ENCODE peak calls at places on chromosomes 7 and 10, in eight cellular contexts. Y, V, I, O, A, D, M and W are unnamed samples.

GRCh38 chr10:119281581-119282071 is 74.3 kb downstream of the GRK5 start:
- DNase-seq in D (no peak), A (peak; percentile 92), I (no peak), Y (no peak), O (no peak), V (no peak), M (no peak), W (peak; percentile 86)

GRCh38 chr7:29123611-29124190 is 22.6 kb downstream of the CPVL start:
- DNase-seq in V (no peak), I (no peak), Y (peak; percentile 12), A (no peak), M (no peak), D (no peak), O (no peak), W (no peak)

GRCh38 chr10:48924988-48925387 is 14.7 kb downstream of the LRRC18 start:
- DNase-seq in I (no peak), O (no peak), V (no peak), A (no peak), M (no peak), D (no peak), Y (no peak), W (no peak)

GRCh38 chr7:144011458-144012230 is 11.5 kb downstream of the OR6B1 start:
- DNase-seq in O (no peak), V (no peak), Y (no peak), A (no peak), M (no peak), I (no peak), D (peak; percentile 18), W (no peak)

GRCh38 chr10:79377557-79378382 is 30.5 kb downstream of the PPIF start:
- DNase-seq in I (no peak), O (peak; percentile 29), V (no peak), A (peak; percentile 55), Y (no peak), M (no peak), D (no peak), W (peak; percentile 46)

GRCh38 chr7:141585592-141586510 is 34.6 kb downstream of the AGK start:
- DNase-seq in D (peak; percentile 56), A (no peak), I (no peak), M (no peak), O (no peak), V (no peak), Y (no peak), W (no peak)

GRCh38 chr7:1689356-1689755 is 19.3 kb downstream of the ELFN1 start:
- DNase-seq in A (no peak), M (no peak), O (no peak), V (no peak), Y (no peak), D (no peak), I (no peak), W (peak; percentile 37)

GRCh38 chr7:133431134-133431711 is 178.3 kb downstream of the EXOC4 start:
- DNase-seq in M (no peak), I (no peak), V (no peak), A (no peak), D (no peak), Y (no peak), O (no peak), W (no peak)

GRCh38 chr10:436013-436697 is 253.3 kb downstream of the DIP2C start:
- DNase-seq in A (no peak), M (no peak), Y (peak; percentile 56), O (no peak), D (no peak), I (no peak), V (peak; percentile 54), W (no peak)

GRCh38 chr7:43594020-43594419 is 11.1 kb downstream of the STK17A start:
- DNase-seq in Y (no peak), V (no peak), I (no peak), O (no peak), D (no peak), A (no peak), M (no peak), W (no peak)

GRCh38 chr10:93063977-93064660 is 3.5 kb downstream of the CYP26C1 start:
- DNase-seq in D (no peak), Y (no peak), A (no peak), O (no peak), M (peak; percentile 37), V (no peak), I (no peak), W (no peak)

GRCh38 chr7:81507231-81507630 is 262.6 kb downstream of the HGF start:
- DNase-seq in I (no peak), D (no peak), A (no peak), V (no peak), Y (no peak), M (no peak), O (no peak), W (no peak)

GRCh38 chr10:88318803-88319202 is 264.3 kb downstream of the RNLS start:
- DNase-seq in A (no peak), Y (no peak), I (no peak), O (no peak), D (no peak), M (no peak), V (peak; percentile 30), W (no peak)

GRCh38 chr7:142319970-142320369 is 62.1 kb upstream of the PRSS58 start:
- DNase-seq in O (no peak), Y (no peak), D (no peak), M (no peak), V (peak; percentile 70), I (no peak), A (no peak), W (no peak)

GRCh38 chr7:75772081-75773077 is at the start of gene CCL26:
- DNase-seq in O (no peak), A (peak; percentile 83), M (no peak), I (no peak), Y (no peak), V (no peak), D (peak; percentile 90), W (no peak)

GRCh38 chr7:151313857-151314256 is 27.8 kb upstream of the NUB1 start:
- DNase-seq in I (no peak), A (peak; percentile 72), M (no peak), V (no peak), O (no peak), Y (no peak), D (no peak), W (no peak)

GRCh38 chr7:157846281-157846680 is 509.5 kb downstream of the DNAJB6 start:
- DNase-seq in A (no peak), Y (no peak), I (no peak), O (no peak), V (no peak), D (no peak), M (no peak), W (no peak)

GRCh38 chr7:28654111-28654510 is 241.8 kb downstream of the CREB5 start:
- DNase-seq in Y (no peak), A (no peak), O (no peak), I (no peak), V (no peak), M (no peak), D (no peak), W (no peak)

GRCh38 chr7:117011419-117012260 is 58.3 kb downstream of the ST7 start:
- DNase-seq in M (no peak), I (peak; percentile 8), A (no peak), Y (no peak), V (no peak), O (no peak), D (no peak), W (no peak)